ENCODE peak calls at places on chromosomes 6 and 20, in six cellular contexts. A is RWPE1; N is CD8-positive, alpha-beta T cell; M is dorsolateral prefrontal cortex; I is A549; U is heart left ventricle. E is an unnamed sample.

GRCh38 chr20:34240698-34241615 is at the start of gene ASIP:
- DNase-seq in A (no peak), N (no peak), M (no peak), I (no peak), U (no peak), E (no peak)

GRCh38 chr20:64080013-64080812 is at the start of gene OPRL1:
- DNase-seq in A (peak; percentile 69), N (peak; percentile 30), M (no peak), I (no peak), U (no peak), E (no peak)

GRCh38 chr6:106538145-106538544 is 91.2 kb downstream of the RTN4IP1 start:
- DNase-seq in A (no peak), N (no peak), M (no peak), I (no peak), U (no peak), E (no peak)

GRCh38 chr20:49768204-49769124 is 44.2 kb upstream of the SLC9A8 start:
- DNase-seq in A (peak; percentile 95), N (no peak), M (no peak), I (peak; percentile 98), U (peak; percentile 36), E (peak; percentile 79)

GRCh38 chr6:786946-787763 is 94.2 kb upstream of the EXOC2 start:
- DNase-seq in A (no peak), N (no peak), M (no peak), I (peak; percentile 26), U (no peak), E (no peak)

GRCh38 chr20:17617868-17618672 is 48.2 kb downstream of the DSTN start:
- DNase-seq in A (no peak), N (no peak), M (peak; percentile 39), I (no peak), U (no peak), E (no peak)

GRCh38 chr20:39874049-39874893 is 814.8 kb downstream of the MAFB start:
- DNase-seq in A (peak; percentile 57), N (no peak), M (peak; percentile 43), I (peak; percentile 71), U (peak; percentile 79), E (no peak)

GRCh38 chr20:18287546-18287914 is 797 bp upstream of the ZNF133 start:
- DNase-seq in A (no peak), N (no peak), M (peak; percentile 51), I (no peak), U (peak; percentile 28), E (no peak)

GRCh38 chr6:130182466-130182865 is 40.3 kb downstream of the SAMD3 start:
- DNase-seq in A (no peak), N (no peak), M (no peak), I (no peak), U (no peak), E (no peak)

GRCh38 chr20:25248501-25249172 is 752 bp downstream of the PYGB start:
- DNase-seq in A (peak; percentile 41), N (no peak), M (peak; percentile 75), I (no peak), U (no peak), E (no peak)

GRCh38 chr6:150723857-150724256 is 124.2 kb downstream of the PLEKHG1 start:
- DNase-seq in A (no peak), N (no peak), M (no peak), I (no peak), U (no peak), E (no peak)

GRCh38 chr6:96940322-96940721 is 15.8 kb downstream of the KLHL32 start:
- DNase-seq in A (no peak), N (no peak), M (no peak), I (no peak), U (no peak), E (no peak)

DNA sequence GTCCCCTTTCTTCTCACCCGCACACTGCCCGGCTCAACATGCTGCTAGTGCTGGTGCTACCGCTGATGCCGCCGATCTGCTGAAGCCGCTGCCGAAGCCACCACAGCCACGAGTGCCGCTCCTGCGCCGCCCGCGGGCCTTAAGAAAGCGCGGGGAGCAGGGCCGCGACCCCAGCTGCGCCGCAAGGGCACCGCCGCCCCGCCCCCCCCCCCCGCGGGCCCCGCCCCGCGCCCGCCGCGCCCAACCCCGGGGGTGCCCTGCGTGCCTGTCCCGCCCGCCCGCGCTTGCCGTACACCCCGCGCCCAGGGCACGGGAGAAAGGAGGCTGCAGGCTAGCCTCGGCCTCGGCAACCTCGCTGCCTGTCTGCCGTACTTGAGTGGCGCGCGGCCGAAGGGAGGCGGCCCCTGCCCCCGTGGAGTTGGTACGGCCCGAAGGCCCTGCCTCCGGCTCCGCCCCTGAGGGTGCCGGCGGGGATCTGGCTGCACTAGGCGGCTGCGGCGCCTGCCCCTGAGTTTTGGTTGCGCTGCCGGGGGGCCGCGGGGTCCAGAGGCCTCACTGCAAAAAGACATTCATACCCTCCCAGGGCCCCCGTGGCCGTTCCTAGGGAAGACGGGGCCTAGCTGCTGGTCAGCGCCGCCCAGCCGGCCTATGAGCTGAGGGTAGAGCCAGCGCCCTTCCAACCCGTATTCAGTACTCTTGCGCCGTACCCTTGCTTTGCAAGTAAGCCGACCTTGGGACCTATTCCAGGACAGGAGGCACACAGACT is at the start of gene SOD2:
- DNase-seq in A (peak; percentile 84), N (peak; percentile 75), M (peak; percentile 85), I (peak; percentile 79), U (peak; percentile 92), E (peak; percentile 80)
- TF ChIP-seq CTCF in A (no peak), N (no peak), M (no peak), I (no peak), U (no peak), E (no peak)

GRCh38 chr20:35497320-35497719 is 32.1 kb downstream of the C20orf173 start:
- DNase-seq in A (no peak), N (no peak), M (no peak), I (no peak), U (no peak), E (no peak)

GRCh38 chr20:35496481-35496880 is 33.0 kb downstream of the C20orf173 start:
- DNase-seq in A (no peak), N (no peak), M (no peak), I (no peak), U (no peak), E (no peak)

GRCh38 chr20:35499271-35499670 is 30.2 kb downstream of the C20orf173 start:
- DNase-seq in A (no peak), N (no peak), M (no peak), I (no peak), U (no peak), E (no peak)

GRCh38 chr20:35502352-35502751 is 27.1 kb downstream of the C20orf173 start:
- DNase-seq in A (no peak), N (no peak), M (no peak), I (no peak), U (no peak), E (no peak)

GRCh38 chr20:35497780-35498189 is 31.7 kb downstream of the C20orf173 start:
- DNase-seq in A (no peak), N (no peak), M (peak; percentile 80), I (no peak), U (peak; percentile 84), E (no peak)
- TF ChIP-seq CTCF in A (no peak), N (no peak), M (peak; percentile 18), I (no peak), U (no peak), E (no peak)

GRCh38 chr20:62448788-62449187 is 21.4 kb upstream of the RBBP8NL start:
- DNase-seq in A (no peak), N (no peak), M (no peak), I (no peak), U (no peak), E (no peak)

GRCh38 chr20:62451156-62451767 is 23.9 kb upstream of the RBBP8NL start:
- DNase-seq in A (no peak), N (no peak), M (no peak), I (no peak), U (no peak), E (no peak)

GRCh38 chr20:62451970-62452369 is 23.8 kb downstream of the GATA5 start:
- DNase-seq in A (no peak), N (no peak), M (no peak), I (no peak), U (no peak), E (no peak)

GRCh38 chr20:62448038-62448437 is 20.7 kb upstream of the RBBP8NL start:
- DNase-seq in A (no peak), N (no peak), M (no peak), I (no peak), U (no peak), E (no peak)

DNA sequence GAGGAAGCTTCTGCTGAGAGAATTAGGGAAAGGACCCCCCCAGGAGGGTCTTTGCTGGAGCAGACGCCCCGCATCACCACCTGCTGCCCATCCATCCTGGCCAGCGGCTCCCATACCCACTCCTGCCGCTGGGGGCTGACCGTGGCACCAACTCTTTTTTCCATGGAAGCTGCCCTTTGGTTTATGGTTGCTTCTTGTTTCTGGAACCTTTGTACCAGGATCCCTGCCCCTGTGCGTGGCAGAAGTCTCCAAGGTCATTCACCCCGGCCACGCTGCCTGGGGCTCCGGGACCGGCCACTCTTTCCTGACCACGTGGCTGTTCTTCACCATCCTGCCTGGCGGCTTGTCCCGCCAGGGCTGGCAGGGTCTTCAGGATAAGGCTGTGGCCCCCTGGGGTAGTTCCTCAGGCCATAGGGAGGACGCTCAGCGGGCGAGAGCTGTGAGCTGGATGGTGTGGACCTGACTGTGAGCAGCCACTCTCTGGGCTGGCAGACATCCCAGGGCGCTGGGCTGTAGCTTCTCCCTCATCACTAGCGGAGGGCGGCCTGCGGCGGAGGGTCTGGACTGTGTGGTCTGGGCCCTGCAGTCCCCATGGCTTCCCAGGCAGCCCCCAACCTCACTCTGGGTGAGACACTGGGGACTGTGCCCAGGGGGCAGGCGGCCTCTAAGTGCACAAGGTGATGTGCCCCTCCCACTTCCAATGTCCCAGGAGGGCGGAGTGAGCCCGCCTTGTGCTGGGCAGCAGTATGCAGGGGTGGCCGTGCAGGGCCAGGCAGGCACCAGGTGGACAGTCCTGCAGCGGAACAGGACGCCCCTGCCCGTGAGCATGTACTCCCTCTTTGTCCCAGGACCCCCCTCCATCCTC is 22.8 kb upstream of the RBBP8NL start:
- DNase-seq in A (no peak), N (no peak), M (no peak), I (peak; percentile 29), U (peak; percentile 66), E (no peak)
- TF ChIP-seq CTCF in A (no peak), N (no peak), M (no peak), I (peak; percentile 16), U (no peak), E (no peak)

GRCh38 chr6:14501914-14502313 is 384.3 kb downstream of the CD83 start:
- DNase-seq in A (no peak), N (no peak), M (no peak), I (no peak), U (no peak), E (no peak)

GRCh38 chr6:14501240-14501639 is 383.7 kb downstream of the CD83 start:
- DNase-seq in A (no peak), N (no peak), M (no peak), I (no peak), U (no peak), E (no peak)

GRCh38 chr6:14499309-14499708 is 381.7 kb downstream of the CD83 start:
- DNase-seq in A (no peak), N (no peak), M (no peak), I (no peak), U (no peak), E (no peak)

GRCh38 chr6:14498748-14499147 is 381.2 kb downstream of the CD83 start:
- DNase-seq in A (no peak), N (no peak), M (no peak), I (no peak), U (no peak), E (no peak)

DNA sequence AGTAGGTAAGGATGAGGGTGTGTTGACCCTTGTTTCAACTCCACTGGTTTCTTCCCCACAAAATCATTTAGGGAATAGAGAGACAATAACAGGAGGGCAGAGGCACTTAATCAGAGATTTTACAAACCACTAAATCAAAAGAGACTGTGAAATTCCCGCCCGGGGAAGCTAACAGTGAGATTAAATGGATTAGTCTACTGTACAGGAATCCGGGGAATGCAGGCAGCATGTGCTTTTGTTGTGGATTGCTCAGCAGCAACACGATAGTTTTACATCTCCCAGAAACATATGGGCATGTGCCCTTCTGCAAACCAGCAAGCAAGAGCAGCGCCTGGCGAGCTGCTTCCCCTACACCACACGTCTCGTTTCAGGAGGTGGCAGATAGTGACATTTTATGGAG is 382.2 kb downstream of the CD83 start:
- DNase-seq in A (peak; percentile 64), N (no peak), M (no peak), I (peak; percentile 63), U (no peak), E (no peak)
- TF ChIP-seq CTCF in A (no peak), N (no peak), M (no peak), I (no peak), U (no peak), E (no peak)

E was measured in CD14-positive monocyte.